ENCODE peak calls at places on chromosomes 13 and 19, in ten cellular contexts. W is IMR-90, N is SJSA1, Z is PC-3, Q is tibial artery, K is Peyer's patch, T is ovary, J is brain microvascular endothelial cell, S is cardiac muscle cell, O is trophoblast cell. R is an unnamed sample.

GRCh38 chr13:108346376-108346775 is 76.9 kb downstream of the TNFSF13B start:
- DNase-seq in Q (no peak), S (no peak), T (no peak), W (no peak), Z (no peak), J (no peak), K (no peak), N (no peak), O (no peak), R (no peak)

GRCh38 chr13:52454459-52454824 is 836 bp upstream of the CKAP2 start:
- DNase-seq in T (no peak), N (no peak), W (peak), Z (peak), O (peak), J (no peak), K (no peak), Q (no peak), S (no peak), R (no peak)

GRCh38 chr13:29676941-29677452 is 81.5 kb upstream of the SLC7A1 start:
- DNase-seq in S (no peak), N (no peak), K (peak), T (no peak), W (peak), Z (no peak), Q (no peak), O (no peak), J (no peak), R (no peak)

GRCh38 chr13:99971576-99972189 is at the start of gene ZIC5:
- DNase-seq in T (no peak), Z (no peak), J (no peak), Q (no peak), K (no peak), N (peak), S (no peak), O (no peak), W (no peak), R (no peak)

GRCh38 chr13:39232999-39233398 is 194.7 kb downstream of the NHLRC3 start:
- DNase-seq in O (no peak), T (no peak), J (no peak), S (no peak), Z (no peak), Q (no peak), N (no peak), K (no peak), W (no peak), R (no peak)

GRCh38 chr13:30713133-30713532 is 22.2 kb upstream of the ALOX5AP start:
- DNase-seq in N (no peak), Z (no peak), J (no peak), W (no peak), T (no peak), Q (peak), K (no peak), O (peak), S (no peak), R (no peak)

GRCh38 chr13:108322206-108322824 is 52.8 kb downstream of the TNFSF13B start:
- DNase-seq in Z (peak), W (peak), J (peak), Q (no peak), O (peak), T (no peak), K (no peak), N (no peak), S (peak), R (peak)

GRCh38 chr19:47176071-47176626 is 45.5 kb downstream of the SAE1 start:
- DNase-seq in T (no peak), Q (no peak), J (peak), K (no peak), S (peak), O (peak), N (no peak), Z (no peak), W (peak), R (peak)

GRCh38 chr13:31518666-31519065 is 220.7 kb upstream of the RXFP2 start:
- DNase-seq in S (no peak), O (no peak), K (no peak), W (no peak), J (no peak), T (no peak), Q (no peak), Z (no peak), N (no peak), R (no peak)

GRCh38 chr19:5216141-5216847 is 124.3 kb downstream of the PTPRS start:
- DNase-seq in J (no peak), Z (no peak), S (no peak), N (no peak), T (no peak), W (no peak), Q (no peak), K (no peak), O (no peak), R (no peak)

GRCh38 chr13:26698392-26699196 is 62.0 kb downstream of the GPR12 start:
- DNase-seq in Z (peak), N (peak), J (peak), S (peak), O (peak), K (peak), T (peak), W (peak), Q (peak), R (peak)

GRCh38 chr13:43422061-43422460 is 364.7 kb downstream of the ENOX1 start:
- DNase-seq in W (no peak), O (no peak), T (no peak), Z (no peak), K (no peak), N (no peak), J (no peak), S (no peak), Q (no peak), R (no peak)

GRCh38 chr19:45130888-45131615 is 29.7 kb downstream of the NKPD1 start:
- DNase-seq in Z (peak), W (peak), S (no peak), K (no peak), O (peak), J (no peak), N (no peak), T (no peak), Q (no peak), R (no peak)

GRCh38 chr13:29537736-29538624 is 57.5 kb downstream of the SLC7A1 start:
- DNase-seq in J (no peak), S (no peak), Q (no peak), N (no peak), K (peak), O (no peak), W (no peak), T (no peak), Z (no peak), R (no peak)

GRCh38 chr13:86446311-86446710 is 647.1 kb upstream of the SLITRK6 start:
- DNase-seq in Z (peak), T (no peak), Q (peak), J (peak), O (no peak), S (peak), K (no peak), N (no peak), W (peak), R (no peak)

GRCh38 chr13:41668130-41668757 is 210.9 kb downstream of the RGCC start:
- DNase-seq in Z (peak), S (peak), N (peak), J (peak), K (no peak), T (peak), O (peak), Q (peak), W (peak), R (peak)

GRCh38 chr13:47133024-47133445 is 236.2 kb upstream of the HTR2A start:
- DNase-seq in Q (no peak), J (no peak), T (no peak), O (no peak), S (no peak), N (no peak), W (no peak), K (no peak), Z (no peak), R (no peak)

GRCh38 chr13:44365008-44365407 is 8.6 kb upstream of the SERP2 start:
- DNase-seq in W (peak), Q (no peak), O (no peak), J (no peak), Z (no peak), T (no peak), N (no peak), S (peak), K (no peak), R (peak)

GRCh38 chr13:30576528-30576927 is 41.2 kb upstream of the USPL1 start:
- DNase-seq in O (no peak), K (no peak), N (no peak), T (no peak), Z (peak), W (peak), Q (no peak), S (peak), J (peak), R (no peak)

GRCh38 chr13:114145256-114145655 is 12.8 kb upstream of the RASA3 start:
- DNase-seq in Q (no peak), Z (no peak), O (no peak), T (no peak), W (no peak), K (peak), S (no peak), N (no peak), J (no peak), R (no peak)

GRCh38 chr13:47310376-47310775 is 413.5 kb upstream of the HTR2A start:
- DNase-seq in N (no peak), S (no peak), O (no peak), J (no peak), Z (no peak), K (no peak), Q (no peak), W (no peak), T (no peak), R (no peak)

GRCh38 chr13:28631792-28632191 is 27.1 kb upstream of the POMP start:
- DNase-seq in N (no peak), K (no peak), O (peak), S (no peak), W (peak), Z (no peak), J (no peak), T (no peak), Q (no peak), R (no peak)

GRCh38 chr13:110415669-110416068 is 108.6 kb downstream of the COL4A2 start:
- DNase-seq in S (no peak), N (peak), J (no peak), T (no peak), Z (peak), O (peak), W (peak), K (no peak), Q (no peak), R (no peak)

GRCh38 chr13:106423530-106423929 is 111.9 kb downstream of the EFNB2 start:
- DNase-seq in K (no peak), J (no peak), Z (no peak), N (no peak), S (no peak), T (no peak), O (peak), Q (no peak), W (no peak), R (no peak)

GRCh38 chr19:55866521-55866920 is 30.2 kb downstream of the NLRP4 start:
- DNase-seq in K (no peak), Z (no peak), N (no peak), J (no peak), O (no peak), W (no peak), Q (no peak), S (no peak), T (no peak), R (no peak)

GRCh38 chr19:55870736-55871135 is 34.4 kb downstream of the NLRP4 start:
- DNase-seq in J (no peak), K (no peak), T (no peak), Q (no peak), Z (no peak), N (no peak), O (no peak), S (no peak), W (no peak), R (no peak)

GRCh38 chr19:55867101-55867500 is 30.8 kb downstream of the NLRP4 start:
- DNase-seq in S (no peak), W (no peak), O (no peak), Q (no peak), N (no peak), Z (no peak), K (no peak), T (no peak), J (no peak), R (no peak)
- H3K27ac ChIP-seq in S (no peak), W (no peak), O (no peak), Q (no peak), N (no peak), Z (no peak), K (no peak), T (no peak), J (no peak), R (no peak)

DNA sequence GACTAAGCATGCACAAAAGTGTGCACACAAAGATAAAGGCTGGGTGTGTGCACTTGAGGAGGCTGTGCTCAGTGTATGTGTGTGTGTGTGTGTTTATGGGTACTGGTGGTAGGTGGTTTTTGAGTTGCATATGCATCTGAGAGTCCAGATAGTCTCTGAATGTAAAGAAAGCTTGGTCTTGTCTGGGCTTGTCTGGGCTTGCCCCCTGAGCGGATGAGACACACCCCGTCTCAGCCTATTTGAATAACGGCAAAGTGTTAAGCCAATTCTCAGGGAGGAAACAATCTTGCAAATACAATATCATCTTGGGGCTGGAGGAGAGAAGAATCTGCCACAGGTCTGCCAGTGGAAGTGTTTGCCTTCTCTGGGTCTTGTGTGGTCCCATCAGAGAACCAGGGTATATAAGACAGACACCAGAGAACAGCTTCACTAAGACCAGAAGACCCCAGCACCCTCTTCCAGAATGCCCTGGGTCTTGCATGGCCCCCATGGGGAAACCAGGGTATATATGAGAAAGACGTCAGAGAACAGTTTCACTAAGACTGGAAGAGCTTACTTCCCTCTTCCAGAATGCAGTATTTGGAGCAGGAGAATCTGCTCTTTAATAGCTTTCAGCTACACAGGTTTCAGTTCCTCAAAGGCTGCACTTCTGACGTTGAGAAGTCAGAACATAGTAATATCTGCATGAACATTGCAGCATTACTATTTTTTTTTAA is 13.4 kb downstream of the CD70 start:
- DNase-seq in J (no peak), S (no peak), K (no peak), Z (no peak), Q (no peak), O (peak), W (no peak), T (no peak), N (no peak), R (no peak)
- H3K27ac ChIP-seq in J (no peak), S (no peak), K (peak), Z (no peak), Q (no peak), O (no peak), W (no peak), T (no peak), N (peak), R (no peak)

DNA sequence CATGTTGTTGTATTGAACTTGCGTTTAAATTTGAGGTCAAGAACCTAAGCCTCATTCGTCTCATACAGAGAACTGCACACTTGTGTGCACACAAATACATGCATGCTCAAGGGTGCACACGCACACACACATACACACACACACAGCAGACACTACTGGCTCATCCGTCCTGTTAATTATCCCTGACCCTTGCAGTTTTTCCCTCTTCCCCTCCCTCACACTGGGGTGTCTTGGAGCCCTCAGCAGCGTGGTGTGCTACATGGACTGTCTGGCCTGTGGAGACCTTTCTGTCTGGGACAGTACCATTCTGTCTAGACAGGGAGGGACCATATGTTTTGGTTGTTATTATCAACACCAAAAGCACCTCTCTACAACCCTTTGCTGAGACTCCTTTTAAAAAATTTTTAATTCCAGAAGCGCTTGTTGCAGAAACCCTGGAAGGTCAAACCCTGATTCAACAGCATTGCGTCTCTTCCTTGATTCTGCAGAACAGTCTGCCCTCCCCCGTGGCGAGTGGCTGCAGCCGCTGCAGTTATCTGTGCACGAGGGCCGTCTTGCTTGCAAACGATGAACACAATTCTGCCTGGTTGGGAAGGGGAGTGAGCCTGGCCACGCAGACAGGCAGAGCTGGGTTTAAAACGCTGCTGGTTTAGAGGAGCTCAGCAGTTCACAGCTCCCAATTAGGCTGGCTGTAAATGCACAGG is 374.0 kb downstream of the IRS2 start:
- DNase-seq in K (peak), T (peak), J (peak), Q (no peak), W (peak), Z (peak), N (peak), O (peak), S (peak), R (no peak)
- H3K27ac ChIP-seq in K (no peak), T (no peak), J (no peak), Q (no peak), W (no peak), Z (no peak), N (no peak), O (peak), S (peak), R (no peak)

DNA sequence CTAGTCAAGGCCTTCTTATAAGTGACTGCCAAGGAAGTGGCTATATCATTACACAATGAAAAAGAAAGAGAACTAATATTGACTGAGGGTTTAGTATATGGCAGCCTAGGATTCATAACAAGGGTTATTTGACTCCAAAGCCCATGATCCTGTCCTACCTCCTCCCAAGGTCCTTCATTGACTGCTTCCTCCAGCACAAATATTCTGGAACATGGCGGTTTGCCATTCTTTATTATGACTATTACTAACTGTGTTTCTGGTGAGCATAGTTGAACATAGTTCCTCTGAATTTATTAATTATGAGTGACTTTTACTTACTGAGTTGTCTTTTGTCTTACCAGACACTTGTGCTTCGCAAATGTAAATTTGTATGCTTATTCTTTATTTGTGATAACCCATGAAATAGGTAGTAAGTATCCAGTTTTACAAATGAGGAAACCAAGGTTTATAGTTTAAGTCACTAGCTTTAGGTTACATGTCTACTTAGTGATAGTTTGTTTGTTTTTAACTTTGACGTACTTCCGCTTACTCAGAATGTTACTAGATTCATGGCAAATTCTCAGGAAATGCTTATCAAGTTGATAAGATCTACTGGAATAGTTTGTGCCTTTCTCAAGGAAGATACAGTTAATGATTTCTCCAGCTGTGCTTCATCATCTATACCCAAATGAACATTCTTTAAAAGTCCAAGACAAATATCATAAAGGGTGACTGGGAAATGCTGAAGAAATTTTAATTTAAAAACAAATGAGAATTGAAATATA is 15.5 kb upstream of the DCLK1 start:
- DNase-seq in K (no peak), S (no peak), N (no peak), W (no peak), T (no peak), O (peak), Q (no peak), J (no peak), Z (no peak), R (no peak)
- H3K27ac ChIP-seq in K (no peak), S (no peak), N (no peak), W (no peak), T (no peak), O (no peak), Q (no peak), J (peak), Z (no peak), R (no peak)

DNA sequence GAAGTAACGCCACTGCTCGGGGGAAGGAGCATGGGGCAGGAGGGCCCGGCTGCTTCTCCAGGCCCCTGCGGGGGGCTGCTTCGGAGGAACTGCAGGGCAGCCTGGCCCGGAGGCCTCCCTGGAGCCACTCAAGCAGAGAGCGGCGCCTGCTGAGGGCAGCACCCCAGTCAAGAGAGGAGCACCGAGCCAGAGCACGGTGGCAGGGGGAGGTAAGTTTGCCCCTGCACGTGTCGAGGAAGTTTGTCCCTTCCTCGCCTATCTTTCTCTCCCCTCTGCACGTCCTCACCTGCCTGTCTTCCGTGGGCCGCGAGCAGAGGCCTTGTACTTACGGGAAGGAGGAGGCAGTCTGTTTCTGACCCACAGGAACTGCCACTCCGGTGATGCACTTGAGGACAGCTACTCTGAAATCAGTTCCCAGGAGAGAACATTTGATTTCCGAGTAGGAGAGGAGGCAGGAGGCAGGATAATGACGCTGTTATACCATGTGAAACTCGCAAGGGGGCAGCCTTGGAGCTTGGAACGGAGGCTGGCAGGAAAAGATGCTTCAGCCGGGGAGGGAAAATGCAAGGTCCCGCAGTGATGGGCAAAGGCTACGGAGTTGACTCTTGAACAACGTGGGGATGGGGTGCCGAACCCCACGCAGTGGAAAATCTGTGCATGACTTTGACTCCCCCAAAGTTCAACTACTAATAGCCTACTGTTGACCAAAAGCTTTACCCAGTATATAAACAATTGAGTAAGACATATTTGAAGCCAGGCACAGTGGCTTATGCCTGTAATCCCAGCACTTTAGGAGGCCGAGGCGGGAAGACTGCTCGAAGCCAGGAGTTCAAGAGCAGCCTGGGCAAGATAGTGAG is 5.0 kb downstream of the FFAR1 start:
- DNase-seq in O (peak), Z (peak), S (peak), K (peak), W (peak), N (no peak), J (peak), Q (peak), T (peak), R (peak)
- H3K27ac ChIP-seq in O (no peak), Z (no peak), S (no peak), K (no peak), W (no peak), N (no peak), J (no peak), Q (no peak), T (no peak), R (no peak)

DNA sequence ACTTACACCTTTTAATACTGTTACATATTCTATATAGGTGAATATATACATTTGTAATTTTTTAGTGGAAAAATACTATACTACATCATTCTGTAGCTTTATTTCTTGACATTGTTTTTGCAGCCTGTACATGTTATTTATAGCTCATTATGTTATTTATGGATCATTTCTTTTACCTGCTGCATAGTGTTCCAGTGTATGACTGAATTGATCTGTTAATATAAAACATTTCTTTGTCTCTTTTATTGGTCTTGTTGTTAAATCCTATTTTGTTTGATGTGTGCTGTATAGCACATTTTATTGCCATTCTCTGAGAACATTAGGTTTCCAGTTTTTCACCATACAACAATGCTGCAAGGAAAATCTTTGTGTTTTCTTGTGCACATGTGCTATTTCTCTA is 2.4 kb downstream of the SETDB2 start:
- DNase-seq in J (no peak), S (no peak), N (no peak), W (no peak), Z (no peak), Q (no peak), O (no peak), T (no peak), K (no peak), R (no peak)
- H3K27ac ChIP-seq in J (no peak), S (no peak), N (no peak), W (no peak), Z (no peak), Q (no peak), O (no peak), T (peak), K (no peak), R (no peak)

GRCh38 chr19:42216653-42217521 is 590 bp downstream of the DEDD2 start:
- DNase-seq in K (peak), N (no peak), J (peak), Z (peak), O (peak), S (peak), W (peak), T (peak), Q (no peak), R (no peak)
- H3K27ac ChIP-seq in K (peak), N (no peak), J (peak), Z (peak), O (peak), S (peak), W (peak), T (peak), Q (peak), R (peak)